ENCODE peak calls at places on chromosomes 13 and 19, in ten cellular contexts. R is suprapubic skin, L is Peyer's patch, H is tibial nerve, D is body of pancreas, S is HCT116, I is stomach, A is GM12878, P is erythroblast, N is adrenal gland. O is an unnamed sample.
A peak's percentile ranks its signal among the peaks of the same experiment; 100 is the strongest.

GRCh38 chr13:23180711-23181110 is at the start of gene SGCG:
- DNase-seq in H (no peak), D (no peak), I (no peak), P (no peak), L (no peak), N (no peak), R (no peak), A (no peak), S (no peak), O (no peak)

GRCh38 chr19:40613669-40614594 is 12.8 kb downstream of the LTBP4 start:
- DNase-seq in D (peak; percentile 75), A (peak; percentile 57), I (peak; percentile 83), S (peak; percentile 89), L (peak; percentile 90), H (peak; percentile 83), R (peak; percentile 94), N (peak; percentile 84), P (peak; percentile 82), O (peak; percentile 85)

GRCh38 chr13:29886446-29886845 is 36.0 kb upstream of the UBL3 start:
- DNase-seq in P (no peak), H (no peak), N (no peak), A (no peak), S (no peak), D (no peak), I (no peak), R (no peak), L (no peak), O (no peak)

GRCh38 chr13:23701646-23702045 is 131.4 kb downstream of the TNFRSF19 start:
- DNase-seq in A (no peak), I (peak; percentile 35), S (no peak), R (peak; percentile 87), P (no peak), L (no peak), H (peak; percentile 81), N (no peak), D (peak; percentile 70), O (peak; percentile 84)

GRCh38 chr19:33734913-33735312 is 61.8 kb upstream of the KCTD15 start:
- DNase-seq in L (no peak), H (no peak), D (peak; percentile 9), P (no peak), N (no peak), A (no peak), R (no peak), I (no peak), S (no peak), O (no peak)

GRCh38 chr19:16376649-16377048 is 52.0 kb downstream of the KLF2 start:
- DNase-seq in P (peak; percentile 31), N (no peak), H (no peak), L (no peak), S (no peak), A (no peak), D (no peak), R (no peak), I (no peak), O (no peak)

GRCh38 chr13:48949566-48950506 is 25.9 kb upstream of the FNDC3A start:
- DNase-seq in A (no peak), I (no peak), N (no peak), S (no peak), L (no peak), D (no peak), P (no peak), R (no peak), H (no peak), O (no peak)

GRCh38 chr19:37718357-37718756 is 1.2 kb downstream of the ZNF607 start:
- DNase-seq in I (no peak), D (no peak), L (no peak), H (no peak), N (no peak), R (no peak), S (no peak), A (no peak), P (no peak), O (no peak)

GRCh38 chr13:35814573-35814972 is 316.6 kb downstream of the DCLK1 start:
- DNase-seq in L (no peak), H (no peak), N (no peak), P (no peak), D (no peak), S (no peak), A (no peak), R (no peak), I (no peak), O (no peak)

DNA sequence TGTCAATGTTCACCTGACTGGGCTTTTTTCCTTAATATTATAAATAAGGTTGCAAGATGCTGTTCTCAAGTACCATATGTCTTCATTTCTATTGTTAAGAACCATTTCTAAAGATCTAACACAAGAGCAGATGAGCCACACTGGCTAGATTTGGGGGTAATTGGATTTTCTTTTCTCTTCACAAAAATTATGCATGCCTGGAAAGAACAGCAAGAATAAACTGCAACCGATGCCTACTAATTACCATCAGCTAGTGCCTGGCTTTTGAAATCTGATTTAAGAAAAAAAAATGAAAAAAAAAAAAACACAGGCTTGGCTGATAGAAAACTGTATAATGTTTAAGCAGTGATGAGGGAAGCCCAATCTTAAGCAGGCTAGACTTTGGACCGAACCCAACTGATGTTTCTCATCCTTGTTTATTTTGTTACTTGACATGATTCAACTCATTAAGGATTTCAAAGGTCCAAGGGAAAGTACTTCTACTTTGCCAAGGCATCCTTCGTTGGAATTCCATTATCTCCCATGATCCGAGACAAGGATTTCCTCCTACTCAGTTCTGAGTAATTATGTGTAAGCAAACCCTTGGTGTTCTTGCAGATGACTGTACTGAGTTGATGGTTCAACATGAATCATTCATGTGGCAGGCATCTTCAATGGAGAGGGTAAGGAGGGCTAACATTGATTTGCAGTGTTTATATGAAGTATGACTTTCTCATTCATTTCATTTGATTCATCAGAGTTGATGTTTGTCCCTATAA is 300.5 kb downstream of the SPRY2 start:
- DNase-seq in H (no peak), S (peak; percentile 68), N (peak; percentile 17), R (no peak), I (no peak), A (no peak), D (peak; percentile 7), L (no peak), P (no peak), O (no peak)
- TF ChIP-seq POLR2A in H (no peak), S (no peak), N (no peak), R (no peak), I (no peak), A (no peak), D (no peak), L (no peak), P (no peak), O (no peak)

DNA sequence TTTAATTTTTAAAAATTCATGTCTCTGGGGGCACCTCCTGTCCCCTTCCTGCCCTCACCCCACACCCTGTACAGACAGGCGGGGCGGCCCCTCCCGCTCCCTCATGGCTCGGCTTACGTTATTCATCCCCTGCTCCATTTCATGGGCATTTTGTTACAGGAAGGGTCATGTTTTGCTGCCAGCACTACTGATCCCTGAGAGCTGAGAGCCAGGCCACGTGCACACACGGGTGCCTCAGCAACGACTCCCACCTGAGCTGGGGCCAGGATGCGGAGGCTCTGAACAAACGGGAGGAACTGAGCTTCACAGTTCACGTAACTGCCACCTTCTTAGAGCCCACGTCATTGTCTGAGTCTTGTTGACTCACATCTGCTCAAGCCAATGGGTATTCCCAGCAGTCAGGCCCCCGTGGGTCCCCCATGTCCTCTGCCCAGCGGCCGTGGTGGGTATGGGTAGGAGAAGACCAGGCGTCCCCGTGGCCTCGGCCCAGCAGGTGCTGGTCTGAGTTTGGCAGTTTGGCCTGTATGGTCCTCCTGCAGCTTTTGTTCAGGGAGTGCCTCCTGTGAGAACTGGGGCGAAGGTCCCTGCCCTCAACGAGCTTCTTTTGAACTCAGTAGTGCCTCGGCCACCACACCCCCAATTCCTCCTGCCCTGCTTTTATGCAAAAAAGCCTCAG is 16.4 kb upstream of the TMEM255B start:
- DNase-seq in P (no peak), S (no peak), A (no peak), H (no peak), D (no peak), I (no peak), L (no peak), R (no peak), N (no peak), O (no peak)
- TF ChIP-seq POLR2A in P (no peak), S (no peak), A (no peak), H (no peak), D (no peak), I (no peak), L (no peak), R (no peak), N (no peak), O (no peak)

GRCh38 chr19:18147396-18147795 is 5.6 kb upstream of the PIK3R2 start:
- DNase-seq in A (no peak), D (no peak), I (no peak), L (no peak), H (no peak), R (no peak), P (no peak), N (no peak), S (no peak), O (no peak)
- TF ChIP-seq POLR2A in A (no peak), D (no peak), I (no peak), L (no peak), H (no peak), R (no peak), P (no peak), N (no peak), S (no peak), O (no peak)

DNA sequence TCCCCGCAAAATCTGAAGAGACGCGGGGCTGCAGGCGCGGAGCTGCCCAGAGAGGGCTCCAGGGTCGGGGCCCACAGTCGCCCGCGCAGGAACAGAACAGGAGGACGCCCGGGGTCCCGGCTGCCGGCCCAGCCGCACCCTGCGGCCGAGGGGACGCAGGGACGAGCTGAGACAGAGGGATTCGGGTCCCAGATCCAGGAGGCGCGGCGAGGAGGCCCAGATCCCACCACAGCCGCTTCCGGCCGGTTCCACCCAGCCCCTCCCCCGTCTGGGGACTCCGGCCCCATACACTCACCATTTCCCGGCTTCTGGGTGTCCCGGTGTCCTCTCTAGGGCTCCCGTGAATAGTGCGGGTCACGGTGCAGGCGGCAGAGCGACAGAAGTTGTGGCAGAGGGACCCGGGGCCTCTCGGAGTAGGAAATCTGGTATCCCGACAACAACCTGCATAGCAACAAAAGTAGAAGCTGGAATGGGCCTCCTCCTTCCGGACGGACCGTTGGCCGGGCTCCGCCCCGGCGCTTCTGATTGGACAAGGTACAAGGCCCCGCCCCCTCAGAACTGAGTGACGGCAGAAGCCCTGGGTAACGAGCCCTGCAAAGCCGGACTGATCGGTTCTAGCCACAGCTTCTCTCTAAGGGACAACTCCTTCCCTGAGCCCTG is at the start of gene ZNF20:
- DNase-seq in L (peak; percentile 99), I (peak; percentile 98), N (peak; percentile 96), A (peak; percentile 67), P (peak; percentile 93), D (peak; percentile 98), R (peak; percentile 99), H (peak; percentile 95), S (peak; percentile 32), O (peak; percentile 98)
- TF ChIP-seq POLR2A in L (peak; percentile 30), I (no peak), N (peak; percentile 55), A (peak; percentile 54), P (peak; percentile 49), D (no peak), R (no peak), H (peak; percentile 69), S (no peak), O (no peak)

DNA sequence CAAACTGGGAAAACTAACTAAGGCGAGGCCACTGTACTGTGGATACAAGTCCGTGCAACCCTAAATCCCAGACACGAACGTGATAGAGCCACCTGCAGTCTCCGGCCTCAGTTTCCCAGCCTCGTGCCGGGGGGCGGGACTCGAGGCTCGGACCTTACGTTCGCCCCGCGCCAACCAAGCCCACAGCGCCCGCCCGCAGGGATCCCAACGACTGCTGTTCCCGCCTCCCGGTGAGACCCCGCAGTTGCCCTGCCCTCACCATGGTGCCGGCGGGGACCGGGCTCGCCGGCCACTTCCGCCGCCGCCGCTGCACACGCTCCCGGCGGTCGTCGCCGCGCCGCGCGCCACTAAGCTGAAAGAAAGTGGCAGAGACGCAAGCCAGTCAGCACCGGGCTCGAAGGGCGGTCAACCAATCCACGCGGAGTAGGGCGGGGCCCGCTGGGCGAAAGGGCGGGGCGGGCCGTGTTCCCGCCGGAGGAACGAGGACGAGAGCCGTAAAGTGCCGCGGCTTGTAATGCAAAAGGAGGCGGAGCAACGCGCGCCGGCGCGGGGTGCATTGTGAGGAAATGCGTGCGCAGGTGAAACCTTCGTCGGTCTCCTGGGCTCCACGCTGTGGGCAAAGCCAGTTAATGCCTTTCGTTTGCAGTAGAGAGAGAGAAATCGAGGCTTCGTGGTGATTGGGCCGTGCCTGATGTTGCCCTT is at the start of gene LSM4:
- DNase-seq in S (peak; percentile 98), R (peak; percentile 99), I (peak; percentile 100), A (peak; percentile 96), L (peak; percentile 99), P (peak; percentile 99), D (peak; percentile 99), H (peak; percentile 97), N (peak; percentile 98), O (peak; percentile 99)
- TF ChIP-seq POLR2A in S (peak; percentile 68), R (peak; percentile 27), I (no peak), A (peak; percentile 94), L (peak; percentile 97), P (peak; percentile 84), D (peak; percentile 66), H (peak; percentile 86), N (peak; percentile 85), O (peak; percentile 29)